ENCODE peak calls at places on chromosomes 16 and 17, in four cellular contexts. B is tibial nerve, J is Calu3, D is B cell. P is an unnamed sample.

GRCh38 chr17:82018152-82019041 is 4.3 kb downstream of the CENPX start:
- DNase-seq in B (no peak), D (no peak), J (no peak), P (no peak)

GRCh38 chr16:51592535-51592934 is 441.5 kb upstream of the SALL1 start:
- DNase-seq in B (no peak), J (no peak), D (no peak), P (no peak)

GRCh38 chr17:57436565-57436964 is 180.2 kb downstream of the MSI2 start:
- DNase-seq in J (no peak), B (no peak), D (no peak), P (no peak)

GRCh38 chr16:3025032-3026002 is 1.5 kb downstream of the THOC6 start:
- DNase-seq in D (no peak), J (no peak), B (no peak), P (no peak)

GRCh38 chr17:80789356-80789902 is 202.2 kb upstream of the CHMP6 start:
- DNase-seq in J (peak), D (no peak), B (peak), P (no peak)

GRCh38 chr17:1324201-1324750 is 44.8 kb downstream of the TRARG1 start:
- DNase-seq in D (no peak), J (no peak), B (no peak), P (no peak)

GRCh38 chr17:50129303-50129945 is 536 bp downstream of the SAMD14 start:
- DNase-seq in J (peak), D (no peak), B (no peak), P (no peak)

GRCh38 chr16:1181715-1182671 is 29.1 kb downstream of the CACNA1H start:
- DNase-seq in J (peak), D (no peak), B (no peak), P (no peak)

GRCh38 chr17:50134206-50135110 is 4.5 kb upstream of the SAMD14 start:
- DNase-seq in B (no peak), J (peak), D (no peak), P (no peak)

GRCh38 chr17:34623856-34624766 is 44.7 kb downstream of the TMEM132E start:
- DNase-seq in D (no peak), J (no peak), B (no peak), P (no peak)

GRCh38 chr16:30458561-30459394 is 13.1 kb upstream of the SEPHS2 start:
- DNase-seq in B (no peak), J (no peak), D (peak), P (no peak)

GRCh38 chr17:37067555-37068111 is 118.9 kb downstream of the AATF start:
- DNase-seq in D (no peak), J (peak), B (no peak), P (no peak)

GRCh38 chr17:3985800-3986199 is 21.6 kb upstream of the ATP2A3 start:
- DNase-seq in B (no peak), J (no peak), D (peak), P (no peak)

GRCh38 chr17:298791-299450 is 53.7 kb downstream of the RPH3AL start:
- DNase-seq in D (no peak), J (no peak), B (peak), P (no peak)

DNA sequence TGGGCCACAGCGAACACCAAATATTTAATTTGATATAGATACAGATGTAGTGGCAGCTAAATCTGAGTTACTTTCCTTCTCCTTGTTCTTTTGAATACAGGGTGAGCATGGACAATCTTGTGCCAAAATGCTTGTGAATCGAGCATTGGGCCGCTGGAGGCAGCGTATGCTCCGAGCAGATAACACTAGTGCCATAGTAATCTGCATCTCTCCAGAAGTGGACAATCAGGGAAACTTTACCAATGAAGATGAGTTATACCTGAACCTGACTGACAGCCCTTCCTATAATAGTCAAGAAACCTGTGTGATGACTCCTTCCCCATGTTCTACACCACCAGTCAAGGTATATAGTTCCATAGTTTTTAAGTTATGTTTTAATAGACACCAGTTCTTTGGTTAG is 21.2 kb upstream of the BCAS3 start:
- DNase-seq in B (no peak), D (no peak), J (no peak), P (no peak)
- TF ChIP-seq CTCF in B (no peak), D (no peak), J (no peak), P (no peak)

DNA sequence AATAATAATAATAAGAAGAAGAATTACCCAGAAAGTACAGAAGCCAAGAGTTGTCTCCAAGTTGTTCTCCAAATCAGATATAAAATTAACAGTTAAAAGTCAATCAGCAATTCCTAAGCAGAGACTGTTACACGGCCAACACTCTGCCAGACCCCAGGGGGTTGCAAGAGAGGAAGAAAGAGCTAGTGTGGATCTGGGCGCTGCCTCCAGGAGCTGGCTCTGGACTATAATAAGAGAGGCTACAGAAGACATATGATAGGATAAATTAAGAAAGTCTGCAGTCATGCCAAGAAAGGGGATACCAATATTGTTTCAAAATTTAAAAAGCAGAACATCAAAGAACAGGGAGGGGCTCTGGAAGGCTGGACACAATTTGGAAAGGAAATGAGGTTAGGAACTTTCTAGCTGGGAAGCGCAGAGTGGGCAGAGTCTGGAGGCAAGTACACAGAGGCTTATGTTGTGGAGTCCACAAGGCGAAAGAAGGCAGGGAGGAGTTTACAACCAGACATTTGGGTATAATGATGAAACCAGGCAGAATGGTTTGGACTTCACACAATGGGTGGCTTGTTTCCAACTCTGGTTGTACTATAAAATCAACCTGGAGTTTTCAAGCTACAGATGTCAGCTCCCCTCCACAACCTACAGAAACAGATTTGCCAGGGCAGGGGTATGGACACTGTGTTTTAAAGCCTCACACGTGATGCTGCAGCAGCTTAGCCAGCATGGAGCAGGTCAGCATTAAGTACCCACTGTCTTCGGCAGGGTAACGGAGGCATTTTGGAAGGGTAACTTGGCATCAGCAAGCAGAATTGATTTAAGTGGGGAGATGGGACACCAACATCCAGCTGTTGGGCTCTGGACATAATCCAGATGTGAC is 49.4 kb downstream of the SLC39A11 start:
- DNase-seq in D (no peak), B (no peak), J (no peak), P (no peak)
- TF ChIP-seq CTCF in D (no peak), B (no peak), J (no peak), P (no peak)

GRCh38 chr16:10136916-10137315 is 45.3 kb downstream of the GRIN2A start:
- DNase-seq in D (no peak), B (no peak), J (no peak), P (no peak)
- TF ChIP-seq CTCF in D (no peak), B (no peak), J (no peak), P (no peak)

DNA sequence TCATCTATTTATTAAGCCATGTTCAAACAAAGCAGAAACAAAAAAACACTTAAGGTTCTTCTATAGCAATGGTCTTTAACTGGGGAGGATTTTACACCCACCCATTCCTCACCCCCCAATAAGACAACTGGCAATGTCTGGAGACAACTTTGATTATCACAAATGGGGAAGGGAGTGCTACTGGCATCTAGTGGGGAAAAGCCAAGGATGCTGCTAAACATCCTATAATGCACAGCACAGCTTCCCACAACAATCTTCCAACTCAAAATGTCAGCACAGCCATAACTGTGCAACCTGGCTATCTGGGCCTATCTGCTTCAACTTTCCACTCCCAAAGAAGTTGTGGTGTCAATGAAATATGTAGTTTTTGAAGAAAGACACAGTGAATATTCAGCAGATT is 1044.4 kb downstream of the CDH8 start:
- DNase-seq in J (no peak), B (no peak), D (no peak), P (no peak)
- TF ChIP-seq CTCF in J (no peak), B (no peak), D (no peak), P (no peak)

GRCh38 chr16:10876799-10877341 is at the start of gene CIITA:
- DNase-seq in J (peak), D (peak), B (peak), P (no peak)
- TF ChIP-seq CTCF in J (no peak), D (no peak), B (no peak), P (no peak)

GRCh38 chr16:87593710-87594258 is 8.5 kb upstream of the JPH3 start:
- DNase-seq in B (no peak), D (no peak), J (no peak), P (no peak)
- TF ChIP-seq CTCF in B (no peak), D (no peak), J (no peak), P (no peak)

GRCh38 chr16:80652441-80652840 is 111.6 kb downstream of the DYNLRB2 start:
- DNase-seq in D (no peak), B (no peak), J (no peak), P (no peak)

GRCh38 chr16:80654094-80654862 is 113.5 kb downstream of the DYNLRB2 start:
- DNase-seq in J (no peak), B (no peak), D (no peak), P (no peak)

GRCh38 chr16:80656161-80656560 is 115.4 kb downstream of the DYNLRB2 start:
- DNase-seq in D (no peak), B (no peak), J (no peak), P (no peak)

GRCh38 chr16:80656731-80657150 is 115.9 kb downstream of the DYNLRB2 start:
- DNase-seq in D (no peak), J (no peak), B (no peak), P (no peak)

GRCh38 chr16:80655751-80656150 is 115.0 kb downstream of the DYNLRB2 start:
- DNase-seq in D (no peak), B (no peak), J (no peak), P (no peak)
- TF ChIP-seq CTCF in D (no peak), B (no peak), J (no peak), P (no peak)

DNA sequence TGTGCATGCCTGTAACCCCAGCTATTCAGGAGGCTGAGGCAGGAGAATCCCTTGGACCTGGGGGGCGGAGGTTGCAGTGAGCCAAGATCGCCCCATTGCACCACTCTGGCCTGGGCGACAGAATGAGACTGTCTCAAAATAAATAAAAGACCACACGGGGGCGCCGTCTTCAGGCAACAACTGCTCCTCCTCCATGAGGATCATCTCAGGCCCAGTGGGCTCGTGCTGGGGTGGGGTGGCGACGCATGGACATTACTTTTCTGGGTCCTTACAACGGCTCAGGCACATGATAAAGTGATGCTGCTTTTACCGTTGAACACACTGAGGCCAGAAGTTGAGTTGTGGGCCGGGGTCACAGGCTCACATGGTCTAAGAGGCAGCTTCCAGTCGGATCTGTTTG is 56.2 kb downstream of the PRMT7 start:
- DNase-seq in D (no peak), B (peak), J (peak), P (no peak)
- TF ChIP-seq CTCF in D (peak), B (no peak), J (peak), P (peak)

GRCh38 chr17:75288784-75289121 is 480 bp downstream of the SLC25A19 start:
- DNase-seq in B (no peak), J (peak), D (peak), P (no peak)

GRCh38 chr17:75287221-75287620 is 2.0 kb downstream of the SLC25A19 start:
- DNase-seq in B (no peak), D (no peak), J (no peak), P (no peak)

GRCh38 chr17:75289832-75290337 is 652 bp upstream of the SLC25A19 start:
- DNase-seq in D (no peak), B (peak), J (peak), P (no peak)

GRCh38 chr17:75288359-75288758 is 874 bp downstream of the SLC25A19 start:
- DNase-seq in D (no peak), B (no peak), J (no peak), P (no peak)

GRCh38 chr17:75289122-75289831 is at the start of gene SLC25A19:
- DNase-seq in J (peak), B (peak), D (peak), P (peak)
- TF ChIP-seq CTCF in J (no peak), B (no peak), D (no peak), P (peak)

P was measured in type B pancreatic cell.